ENCODE peak calls at places on chromosome 21, in eight cellular contexts. O, C, F, X, N, M, H and A are unnamed samples.

GRCh38 chr21:36584980-36585940 is 105.3 kb upstream of the CLDN14 start:
- DNase-seq in C (no peak), F (no peak), H (no peak), N (no peak), M (peak; percentile 0), O (no peak), X (no peak), A (no peak)

GRCh38 chr21:34700605-34701004 is 31.8 kb downstream of the CLIC6 start:
- DNase-seq in F (no peak), H (no peak), C (no peak), O (no peak), M (no peak), N (no peak), X (no peak), A (no peak)

GRCh38 chr21:46661211-46661625 is 25.7 kb downstream of the PRMT2 start:
- DNase-seq in N (peak; percentile 78), X (peak; percentile 65), O (peak; percentile 82), H (no peak), C (peak; percentile 84), M (no peak), F (no peak), A (no peak)

GRCh38 chr21:45001134-45002095 is 61.6 kb downstream of the SLX9 start:
- DNase-seq in H (peak; percentile 23), X (no peak), N (peak; percentile 83), C (no peak), M (no peak), F (no peak), O (peak; percentile 65), A (no peak)

GRCh38 chr21:37088196-37088595 is 15.1 kb downstream of the TTC3 start:
- DNase-seq in X (no peak), H (no peak), N (no peak), M (no peak), O (peak; percentile 35), F (no peak), C (no peak), A (no peak)

GRCh38 chr21:46126321-46127238 is 28.7 kb downstream of the COL6A2 start:
- DNase-seq in H (no peak), X (no peak), M (no peak), C (no peak), F (no peak), N (no peak), O (no peak), A (peak; percentile 65)

GRCh38 chr21:42093991-42094417 is 22.9 kb downstream of the UMODL1 start:
- DNase-seq in O (peak; percentile 93), N (peak; percentile 90), X (no peak), M (no peak), F (no peak), H (peak; percentile 72), C (no peak), A (no peak)

GRCh38 chr21:34625194-34625593 is 10.3 kb upstream of the RCAN1 start:
- DNase-seq in O (no peak), F (no peak), H (no peak), N (no peak), X (no peak), M (no peak), C (no peak), A (no peak)